ENCODE peak calls at places on chromosomes 4 and X, in six cellular contexts. A is neural crest cell, T is GM12864, W is left lung, Y is fibroblast of pulmonary artery, P is astrocyte of the spinal cord. J is an unnamed sample.

GRCh38 chrX:9429767-9430166 is 35.1 kb upstream of the TBL1X start:
- DNase-seq in A (no peak), T (no peak), W (no peak), Y (no peak), P (no peak), J (no peak)

GRCh38 chr4:141047228-141047884 is 85.9 kb downstream of the RNF150 start:
- DNase-seq in A (no peak), T (no peak), W (no peak), Y (peak; percentile 46), P (peak; percentile 59), J (no peak)

GRCh38 chr4:95798003-95798402 is 41.9 kb upstream of the PDHA2 start:
- DNase-seq in A (no peak), T (no peak), W (no peak), Y (no peak), P (no peak), J (peak; percentile 17)

GRCh38 chr4:84920591-84920990 is 45.9 kb downstream of the WDFY3 start:
- DNase-seq in A (no peak), T (no peak), W (no peak), Y (peak; percentile 86), P (peak; percentile 46), J (no peak)

GRCh38 chr4:187617117-187617516 is 378.5 kb upstream of the ZFP42 start:
- DNase-seq in A (no peak), T (no peak), W (no peak), Y (peak; percentile 11), P (no peak), J (no peak)

GRCh38 chr4:72318771-72319170 is 250.2 kb downstream of the ADAMTS3 start:
- DNase-seq in A (no peak), T (no peak), W (no peak), Y (no peak), P (peak; percentile 51), J (no peak)

GRCh38 chr4:108685036-108685686 is 34.8 kb downstream of the OSTC start:
- DNase-seq in A (no peak), T (no peak), W (no peak), Y (peak; percentile 43), P (no peak), J (no peak)

GRCh38 chrX:115562492-115562872 is 1.5 kb downstream of the PLS3 start:
- DNase-seq in A (peak; percentile 18), T (no peak), W (no peak), Y (peak; percentile 70), P (no peak), J (no peak)

GRCh38 chr4:4270529-4270928 is 19.4 kb downstream of the LYAR start:
- DNase-seq in A (no peak), T (no peak), W (no peak), Y (peak; percentile 28), P (no peak), J (no peak)

GRCh38 chr4:158856852-158857251 is 88.0 kb downstream of the FNIP2 start:
- DNase-seq in A (no peak), T (no peak), W (no peak), Y (peak; percentile 77), P (peak; percentile 58), J (no peak)

GRCh38 chr4:187612211-187612780 is 383.3 kb upstream of the ZFP42 start:
- DNase-seq in A (no peak), T (no peak), W (no peak), Y (no peak), P (no peak), J (no peak)

GRCh38 chrX:24899391-24899790 is 116.4 kb downstream of the ARX start:
- DNase-seq in A (no peak), T (no peak), W (no peak), Y (no peak), P (no peak), J (no peak)

GRCh38 chrX:142804085-142804484 is 221.6 kb upstream of the SPANXN4 start:
- DNase-seq in A (no peak), T (no peak), W (no peak), Y (no peak), P (no peak), J (no peak)

GRCh38 chr4:15894923-15895411 is 43.6 kb downstream of the FGFBP1 start:
- DNase-seq in A (no peak), T (no peak), W (no peak), Y (peak; percentile 17), P (no peak), J (no peak)

GRCh38 chr4:78297075-78297815 is 240.1 kb downstream of the FRAS1 start:
- DNase-seq in A (no peak), T (peak; percentile 4), W (no peak), Y (peak; percentile 20), P (peak; percentile 20), J (no peak)

GRCh38 chr4:3679851-3680311 is 86.3 kb upstream of the ADRA2C start:
- DNase-seq in A (no peak), T (no peak), W (no peak), Y (no peak), P (no peak), J (no peak)

GRCh38 chr4:40299704-40300336 is 35.3 kb upstream of the CHRNA9 start:
- DNase-seq in A (no peak), T (no peak), W (no peak), Y (no peak), P (no peak), J (no peak)

GRCh38 chrX:120380699-120381098 is 18.8 kb downstream of the ATP1B4 start:
- DNase-seq in A (no peak), T (no peak), W (no peak), Y (peak; percentile 6), P (peak; percentile 5), J (no peak)

GRCh38 chr4:78737020-78737419 is 39.1 kb upstream of the BMP2K start:
- DNase-seq in A (no peak), T (no peak), W (no peak), Y (no peak), P (no peak), J (no peak)

GRCh38 chrX:97402903-97403302 is 519.2 kb downstream of the RPA4 start:
- DNase-seq in A (no peak), T (no peak), W (no peak), Y (no peak), P (no peak), J (no peak)

GRCh38 chr4:74830928-74831327 is 36.6 kb upstream of the BTC start:
- DNase-seq in A (no peak), T (no peak), W (no peak), Y (peak; percentile 10), P (no peak), J (no peak)
- TF ChIP-seq CTCF in A (peak; percentile 45), T (peak; percentile 26), W (no peak), Y (peak; percentile 39), P (no peak), J (no peak)

DNA sequence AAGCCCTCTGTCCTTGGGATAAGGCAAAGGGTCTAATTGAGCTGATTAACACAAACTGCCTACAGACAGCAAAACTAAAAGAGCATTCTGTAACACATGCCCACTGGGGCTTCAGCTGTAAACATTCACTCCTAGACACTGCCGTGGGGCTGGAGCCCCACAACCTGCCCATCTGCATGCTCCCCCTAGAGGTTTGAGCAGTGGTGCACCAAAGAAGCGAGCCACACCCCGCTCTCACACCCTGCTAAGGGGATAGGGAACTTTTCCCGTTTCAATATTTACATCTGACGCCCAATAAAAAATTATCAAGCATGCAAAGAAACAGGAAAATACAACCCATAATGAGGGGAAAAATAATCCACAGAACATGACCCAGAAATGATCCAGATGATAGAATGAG is 46.9 kb upstream of the HSD17B10 start:
- DNase-seq in A (no peak), T (no peak), W (no peak), Y (no peak), P (no peak), J (no peak)
- TF ChIP-seq CTCF in A (peak; percentile 46), T (peak; percentile 49), W (no peak), Y (peak; percentile 40), P (peak; percentile 42), J (no peak)

DNA sequence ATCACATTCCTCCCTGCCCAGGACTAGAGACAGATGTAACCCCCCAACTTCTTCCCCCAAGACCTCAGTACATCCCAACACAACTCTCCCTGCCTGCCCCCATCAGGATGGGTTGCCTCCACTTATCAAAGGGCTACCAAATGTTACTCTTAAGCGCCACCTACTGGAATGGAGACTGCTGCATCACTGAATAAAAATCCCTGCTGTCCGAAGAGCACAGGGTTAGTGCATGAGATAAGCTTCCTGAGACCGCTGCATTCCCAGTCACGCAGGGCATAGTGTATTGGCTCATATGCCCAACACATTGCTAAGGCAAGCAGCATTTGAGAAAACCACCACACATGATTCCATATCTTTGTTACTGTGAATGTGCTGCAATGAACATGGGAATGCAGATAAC is 544.5 kb downstream of the PPP4R3C start:
- DNase-seq in A (no peak), T (no peak), W (no peak), Y (peak; percentile 18), P (no peak), J (no peak)
- TF ChIP-seq CTCF in A (peak; percentile 42), T (peak; percentile 18), W (no peak), Y (peak; percentile 6), P (peak; percentile 26), J (no peak)

GRCh38 chrX:135522132-135522530 is 1.7 kb downstream of the INTS6L start:
- DNase-seq in A (no peak), T (no peak), W (no peak), Y (no peak), P (no peak), J (no peak)

GRCh38 chrX:135520553-135521404 is at the start of gene INTS6L:
- DNase-seq in A (peak; percentile 57), T (peak; percentile 83), W (peak; percentile 90), Y (peak; percentile 92), P (peak; percentile 94), J (peak; percentile 82)

GRCh38 chrX:135522878-135523693 is 2.6 kb downstream of the INTS6L start:
- DNase-seq in A (no peak), T (no peak), W (no peak), Y (no peak), P (peak; percentile 5), J (no peak)

GRCh38 chrX:135520022-135520552 is 373 bp upstream of the INTS6L start:
- DNase-seq in A (no peak), T (no peak), W (no peak), Y (peak; percentile 71), P (no peak), J (no peak)

DNA sequence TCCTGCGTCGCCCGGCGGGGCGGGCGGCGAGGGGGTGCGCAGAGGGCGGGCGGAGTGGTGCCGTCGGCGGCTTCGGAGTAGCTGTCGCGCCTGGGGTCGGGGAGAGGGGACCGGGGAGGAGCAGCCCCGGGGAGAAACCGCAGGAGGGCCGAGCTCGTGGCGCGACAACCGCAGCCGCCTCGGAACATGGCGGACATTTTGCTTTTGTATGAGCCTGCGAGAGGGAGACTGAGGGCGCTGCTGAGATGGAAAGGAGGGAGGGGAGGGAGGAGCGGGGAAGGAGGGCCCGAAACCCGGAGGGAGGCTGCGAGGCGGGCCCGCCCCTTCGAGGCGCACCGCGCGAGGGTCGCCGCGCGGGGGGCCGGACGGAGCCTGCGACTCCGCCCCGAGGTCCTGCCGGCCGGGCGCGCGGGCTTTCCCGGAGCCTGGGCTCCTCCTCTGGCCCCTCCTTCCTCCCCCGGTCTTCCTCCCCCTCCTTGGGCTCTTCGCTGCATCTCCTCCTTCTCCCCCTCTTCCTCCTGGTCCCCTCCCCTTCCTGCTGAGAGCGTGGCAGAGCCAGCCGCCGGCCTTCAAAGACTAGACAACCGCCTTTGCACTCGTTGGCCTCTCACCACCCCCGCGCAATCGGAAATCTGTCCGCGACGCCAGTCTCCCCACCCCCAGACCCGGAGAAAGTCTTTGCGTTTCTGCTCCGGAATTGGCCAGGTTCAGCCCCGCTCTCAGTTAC is 1.1 kb downstream of the INTS6L start:
- DNase-seq in A (peak; percentile 54), T (peak; percentile 70), W (peak; percentile 93), Y (peak; percentile 89), P (peak; percentile 89), J (peak; percentile 66)
- TF ChIP-seq CTCF in A (no peak), T (no peak), W (no peak), Y (no peak), P (no peak), J (no peak)

J was measured in natural killer cell.